ENCODE peak calls at places on chromosome 13, in six cellular contexts. G is pancreas, H is A549, Q is adrenal gland, Y is RWPE1, A is endodermal cell. P is an unnamed sample.
A peak's percentile ranks its signal among the peaks of the same experiment; 100 is the strongest.

GRCh38 chr13:77831870-77832269 is 86.8 kb downstream of the EDNRB start:
- DNase-seq in G (no peak), H (no peak), Q (no peak), Y (no peak), A (no peak), P (no peak)

GRCh38 chr13:80307401-80307987 is 33.4 kb downstream of the SPRY2 start:
- DNase-seq in G (no peak), H (no peak), Q (no peak), Y (no peak), A (no peak), P (no peak)

GRCh38 chr13:32894589-32895001 is 121.6 kb upstream of the KL start:
- DNase-seq in G (no peak), H (no peak), Q (no peak), Y (peak; percentile 24), A (no peak), P (no peak)

GRCh38 chr13:34064456-34065205 is 246.7 kb downstream of the RFC3 start:
- DNase-seq in G (no peak), H (no peak), Q (no peak), Y (no peak), A (no peak), P (no peak)

GRCh38 chr13:33004454-33004853 is 11.8 kb upstream of the KL start:
- DNase-seq in G (no peak), H (no peak), Q (no peak), Y (no peak), A (no peak), P (no peak)

GRCh38 chr13:25267715-25268114 is 19.6 kb downstream of the MTMR6 start:
- DNase-seq in G (no peak), H (no peak), Q (no peak), Y (no peak), A (no peak), P (no peak)

GRCh38 chr13:40961224-40961623 is 57.9 kb downstream of the ELF1 start:
- DNase-seq in G (no peak), H (no peak), Q (no peak), Y (no peak), A (no peak), P (no peak)

GRCh38 chr13:35814573-35814972 is 316.6 kb downstream of the DCLK1 start:
- DNase-seq in G (no peak), H (no peak), Q (no peak), Y (no peak), A (no peak), P (no peak)

GRCh38 chr13:26551255-26551654 is 6.2 kb upstream of the WASF3 start:
- DNase-seq in G (no peak), H (no peak), Q (no peak), Y (no peak), A (no peak), P (no peak)

GRCh38 chr13:112968380-112968909 is 569 bp upstream of the MCF2L start:
- DNase-seq in G (peak; percentile 87), H (peak; percentile 10), Q (no peak), Y (no peak), A (peak; percentile 79), P (peak; percentile 24)

GRCh38 chr13:99723847-99724246 is 222.6 kb downstream of the TM9SF2 start:
- DNase-seq in G (no peak), H (no peak), Q (no peak), Y (no peak), A (no peak), P (no peak)

GRCh38 chr13:107305178-107305577 is 737.2 kb upstream of the ARGLU1 start:
- DNase-seq in G (no peak), H (no peak), Q (no peak), Y (no peak), A (no peak), P (no peak)

GRCh38 chr13:45863716-45864590 is 12.4 kb upstream of the SIAH3 start:
- DNase-seq in G (no peak), H (no peak), Q (no peak), Y (no peak), A (no peak), P (no peak)

GRCh38 chr13:74931698-74932433 is 550.1 kb downstream of the TBC1D4 start:
- DNase-seq in G (no peak), H (no peak), Q (no peak), Y (no peak), A (no peak), P (no peak)

GRCh38 chr13:38135590-38135989 is 214.1 kb upstream of the UFM1 start:
- DNase-seq in G (no peak), H (no peak), Q (no peak), Y (no peak), A (no peak), P (no peak)

GRCh38 chr13:19764237-19764636 is 18.5 kb downstream of the PSPC1 start:
- DNase-seq in G (no peak), H (no peak), Q (no peak), Y (no peak), A (no peak), P (no peak)

GRCh38 chr13:77430377-77430951 is 103.6 kb upstream of the MYCBP2 start:
- DNase-seq in G (no peak), H (no peak), Q (no peak), Y (no peak), A (no peak), P (no peak)

GRCh38 chr13:48804836-48805601 is 151.3 kb downstream of the CYSLTR2 start:
- DNase-seq in G (no peak), H (no peak), Q (no peak), Y (no peak), A (no peak), P (no peak)

GRCh38 chr13:113930711-113931637 is 42.9 kb downstream of the C13orf46 start:
- DNase-seq in G (peak; percentile 43), H (no peak), Q (peak; percentile 14), Y (no peak), A (peak; percentile 22), P (peak; percentile 34)

GRCh38 chr13:103772576-103772975 is 706.4 kb upstream of the SLC10A2 start:
- DNase-seq in G (no peak), H (peak; percentile 1), Q (no peak), Y (no peak), A (peak; percentile 51), P (no peak)

GRCh38 chr13:107203146-107203847 is 635.4 kb upstream of the ARGLU1 start:
- DNase-seq in G (no peak), H (peak; percentile 5), Q (no peak), Y (no peak), A (peak; percentile 82), P (no peak)

GRCh38 chr13:111183959-111184684 is 69.0 kb downstream of the ARHGEF7 start:
- DNase-seq in G (no peak), H (no peak), Q (no peak), Y (no peak), A (no peak), P (peak; percentile 43)

GRCh38 chr13:97212540-97213146 is 9.5 kb upstream of the MBNL2 start:
- DNase-seq in G (no peak), H (peak; percentile 32), Q (no peak), Y (peak; percentile 38), A (peak; percentile 67), P (no peak)

GRCh38 chr13:96539791-96540190 is 449.9 kb downstream of the HS6ST3 start:
- DNase-seq in G (no peak), H (no peak), Q (no peak), Y (no peak), A (no peak), P (no peak)

GRCh38 chr13:28411859-28412353 is 83.0 kb downstream of the FLT1 start:
- DNase-seq in G (no peak), H (no peak), Q (no peak), Y (no peak), A (no peak), P (no peak)

GRCh38 chr13:28413999-28414398 is 80.9 kb downstream of the FLT1 start:
- DNase-seq in G (no peak), H (no peak), Q (no peak), Y (no peak), A (no peak), P (no peak)

GRCh38 chr13:28421674-28422410 is 73.1 kb downstream of the FLT1 start:
- DNase-seq in G (no peak), H (no peak), Q (no peak), Y (no peak), A (no peak), P (no peak)

GRCh38 chr13:28412981-28413380 is 81.9 kb downstream of the FLT1 start:
- DNase-seq in G (no peak), H (no peak), Q (no peak), Y (no peak), A (no peak), P (no peak)

DNA sequence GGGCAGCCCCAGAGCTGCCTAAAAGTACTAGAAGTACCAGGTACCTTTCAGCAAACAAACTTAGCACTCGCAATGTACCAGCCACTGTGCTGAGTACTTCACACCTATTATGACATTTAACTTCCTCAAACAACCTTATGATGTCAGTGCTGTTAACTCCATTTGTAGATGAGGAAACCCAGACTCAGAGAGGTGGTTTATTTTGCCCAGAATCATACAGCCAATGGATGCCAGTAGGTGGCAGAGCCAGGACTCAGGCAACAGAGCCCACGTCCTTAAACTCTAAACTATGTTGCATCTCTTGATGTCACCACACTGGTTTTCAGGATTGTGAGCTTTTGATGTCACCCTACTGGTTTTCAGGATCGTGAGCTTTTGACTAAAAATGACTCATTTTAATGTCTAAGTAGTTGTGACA is 78.9 kb downstream of the FLT1 start:
- DNase-seq in G (no peak), H (no peak), Q (no peak), Y (no peak), A (no peak), P (no peak)
- TF ChIP-seq CTCF in G (no peak), H (no peak), Q (no peak), Y (no peak), A (peak; percentile 40), P (no peak)

DNA sequence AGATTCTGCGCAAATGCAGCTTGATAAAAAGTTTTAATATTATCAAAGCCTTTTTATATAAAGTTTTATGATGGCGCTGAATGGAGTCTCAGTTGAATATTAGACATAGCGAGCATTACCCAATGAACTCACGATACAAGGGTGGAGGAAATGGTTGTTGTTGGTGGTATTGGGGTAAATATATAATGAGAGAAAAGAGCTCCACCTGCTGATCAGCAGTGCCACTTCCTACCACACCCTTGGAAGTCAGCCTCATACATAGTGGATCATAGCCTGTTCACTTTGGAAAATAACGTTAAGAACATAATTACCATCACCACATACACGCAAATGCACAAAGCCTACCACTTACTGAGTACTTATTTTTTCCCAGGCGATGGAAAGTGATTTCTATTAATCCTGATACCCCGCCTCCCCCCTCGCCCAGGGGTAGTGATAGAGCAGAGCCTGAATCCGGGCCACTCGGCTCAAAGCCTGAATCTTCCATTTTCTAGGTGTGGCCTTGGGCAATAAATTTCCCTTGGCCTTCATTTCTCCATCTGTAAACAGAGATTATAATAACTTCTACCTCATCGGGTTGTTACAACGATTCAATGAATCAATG is 358.3 kb downstream of the KLF5 start:
- DNase-seq in G (no peak), H (peak; percentile 5), Q (no peak), Y (no peak), A (no peak), P (no peak)
- TF ChIP-seq CTCF in G (no peak), H (peak; percentile 27), Q (no peak), Y (peak; percentile 11), A (peak; percentile 67), P (no peak)

DNA sequence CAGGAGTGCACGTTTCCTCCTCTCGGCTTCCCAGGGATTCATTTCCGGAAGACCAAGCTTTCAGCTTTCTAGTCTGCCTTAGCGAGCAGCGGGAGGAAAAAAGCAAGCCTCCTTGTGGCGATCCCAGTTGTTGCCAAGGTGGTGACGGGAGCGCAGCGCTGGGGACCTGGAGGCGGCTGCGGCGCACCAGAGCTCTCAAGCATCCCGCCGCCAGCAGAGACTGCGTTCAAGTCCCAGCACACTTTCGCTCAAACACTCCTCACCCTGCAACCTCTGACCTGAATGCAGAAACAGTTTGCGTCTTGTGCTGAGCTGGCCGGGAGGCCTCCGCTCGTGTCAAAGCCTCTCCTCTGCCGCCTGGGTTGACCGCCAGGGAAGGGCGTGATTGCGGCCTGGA is 4.9 kb downstream of the GSX1 start:
- DNase-seq in G (no peak), H (peak; percentile 7), Q (no peak), Y (peak; percentile 22), A (peak; percentile 92), P (no peak)
- TF ChIP-seq CTCF in G (no peak), H (no peak), Q (no peak), Y (no peak), A (peak; percentile 79), P (no peak)

GRCh38 chr13:28819748-28820098 is 416 bp upstream of the MTUS2 start:
- DNase-seq in G (peak; percentile 88), H (peak; percentile 15), Q (no peak), Y (no peak), A (peak; percentile 92), P (no peak)
- TF ChIP-seq CTCF in G (no peak), H (peak; percentile 57), Q (no peak), Y (peak; percentile 10), A (peak; percentile 63), P (no peak)